ENCODE peak calls at places on chromosomes 16 and 17, in five cellular contexts. X, Z, A, W and P are unnamed samples.

GRCh38 chr17:33989357-33990148 is 265.5 kb upstream of the CCL2 start:
- DNase-seq in X (no peak), Z (peak; percentile 70), A (no peak), W (no peak), P (no peak)

GRCh38 chr17:41403409-41404023 is 6.1 kb upstream of the KRT31 start:
- DNase-seq in X (no peak), Z (no peak), A (no peak), W (no peak), P (no peak)

GRCh38 chr17:75105269-75106080 is 4.3 kb upstream of the ARMC7 start:
- DNase-seq in X (peak; percentile 66), Z (peak; percentile 77), A (no peak), W (peak; percentile 35), P (peak; percentile 82)

GRCh38 chr17:42780816-42781638 is 617 bp downstream of the WNK4 start:
- DNase-seq in X (no peak), Z (no peak), A (no peak), W (no peak), P (no peak)

GRCh38 chr17:19374136-19374535 is 4.2 kb upstream of the MAPK7 start:
- DNase-seq in X (no peak), Z (no peak), A (no peak), W (no peak), P (no peak)

GRCh38 chr16:82653550-82654511 is 27.1 kb downstream of the CDH13 start:
- DNase-seq in X (no peak), Z (no peak), A (no peak), W (peak; percentile 19), P (no peak)

GRCh38 chr16:78215222-78215621 is 115.8 kb downstream of the WWOX start:
- DNase-seq in X (no peak), Z (no peak), A (no peak), W (no peak), P (no peak)

GRCh38 chr16:80007216-80007615 is 406.7 kb upstream of the MAF start:
- DNase-seq in X (no peak), Z (no peak), A (no peak), W (no peak), P (no peak)

GRCh38 chr16:58056580-58056979 is 31.0 kb downstream of the MMP15 start:
- DNase-seq in X (no peak), Z (no peak), A (no peak), W (no peak), P (no peak)

GRCh38 chr16:58464047-58464915 is 35.7 kb upstream of the NDRG4 start:
- DNase-seq in X (no peak), Z (no peak), A (no peak), W (no peak), P (no peak)

GRCh38 chr17:30551666-30552339 is 74.6 kb downstream of the GOSR1 start:
- DNase-seq in X (no peak), Z (no peak), A (no peak), W (no peak), P (no peak)

GRCh38 chr16:30085820-30086219 is 5.9 kb downstream of the TBX6 start:
- DNase-seq in X (no peak), Z (no peak), A (no peak), W (no peak), P (no peak)

GRCh38 chr17:66950886-66951604 is 13.5 kb upstream of the CACNG4 start:
- DNase-seq in X (no peak), Z (no peak), A (no peak), W (no peak), P (no peak)

GRCh38 chr17:78748730-78749317 is 33.2 kb downstream of the CYTH1 start:
- DNase-seq in X (no peak), Z (peak; percentile 68), A (no peak), W (peak; percentile 75), P (no peak)

GRCh38 chr17:81731271-81731670 is 19.2 kb downstream of the SLC25A10 start:
- DNase-seq in X (no peak), Z (no peak), A (no peak), W (no peak), P (no peak)

GRCh38 chr17:10683853-10684252 is 13.5 kb downstream of the SCO1 start:
- DNase-seq in X (peak; percentile 25), Z (no peak), A (no peak), W (no peak), P (no peak)

GRCh38 chr17:75515523-75516254 is at the start of gene CASKIN2:
- DNase-seq in X (peak; percentile 96), Z (peak; percentile 97), A (no peak), W (peak; percentile 91), P (peak; percentile 83)

GRCh38 chr17:78919816-78920516 is 5.2 kb downstream of the TIMP2 start:
- DNase-seq in X (no peak), Z (no peak), A (no peak), W (no peak), P (no peak)

GRCh38 chr17:50274142-50274944 is at the start of gene TMEM92:
- DNase-seq in X (peak; percentile 86), Z (peak; percentile 81), A (no peak), W (peak; percentile 19), P (peak; percentile 85)

GRCh38 chr17:7440113-7440822 is 956 bp downstream of the FGF11 start:
- DNase-seq in X (peak; percentile 28), Z (peak; percentile 67), A (no peak), W (no peak), P (peak; percentile 38)

GRCh38 chr17:29617481-29618271 is 5.0 kb downstream of the CORO6 start:
- DNase-seq in X (peak; percentile 84), Z (peak; percentile 89), A (no peak), W (peak; percentile 89), P (peak; percentile 84)

GRCh38 chr17:34354637-34355036 is 1.6 kb upstream of the CCL13 start:
- DNase-seq in X (no peak), Z (no peak), A (no peak), W (no peak), P (no peak)

GRCh38 chr16:68446941-68447675 is 1.2 kb downstream of the SMPD3 start:
- DNase-seq in X (no peak), Z (no peak), A (no peak), W (no peak), P (no peak)

GRCh38 chr16:54070944-54071343 is 215.6 kb downstream of the IRX3 start:
- DNase-seq in X (no peak), Z (no peak), A (no peak), W (no peak), P (no peak)

GRCh38 chr17:62671553-62671952 is 44.1 kb downstream of the MRC2 start:
- DNase-seq in X (peak; percentile 78), Z (peak; percentile 54), A (peak; percentile 92), W (no peak), P (no peak)

GRCh38 chr17:41013181-41013580 is 4.3 kb upstream of the KRTAP3-1 start:
- DNase-seq in X (no peak), Z (no peak), A (no peak), W (no peak), P (no peak)

GRCh38 chr16:21950782-21951521 is 2.2 kb upstream of the UQCRC2 start:
- DNase-seq in X (peak; percentile 48), Z (no peak), A (no peak), W (peak; percentile 19), P (no peak)

GRCh38 chr16:10578474-10579316 is 1.7 kb downstream of the EMP2 start:
- DNase-seq in X (no peak), Z (peak; percentile 68), A (peak; percentile 49), W (no peak), P (no peak)
- H3K4me1 ChIP-seq in X (no peaks in the 10 kb centered on the region), Z (peaks cover 28% of the 10 kb centered on the region), A (peaks cover 24% of the 10 kb centered on the region), W (no peaks in the 10 kb centered on the region), P (no peaks in the 10 kb centered on the region)

DNA sequence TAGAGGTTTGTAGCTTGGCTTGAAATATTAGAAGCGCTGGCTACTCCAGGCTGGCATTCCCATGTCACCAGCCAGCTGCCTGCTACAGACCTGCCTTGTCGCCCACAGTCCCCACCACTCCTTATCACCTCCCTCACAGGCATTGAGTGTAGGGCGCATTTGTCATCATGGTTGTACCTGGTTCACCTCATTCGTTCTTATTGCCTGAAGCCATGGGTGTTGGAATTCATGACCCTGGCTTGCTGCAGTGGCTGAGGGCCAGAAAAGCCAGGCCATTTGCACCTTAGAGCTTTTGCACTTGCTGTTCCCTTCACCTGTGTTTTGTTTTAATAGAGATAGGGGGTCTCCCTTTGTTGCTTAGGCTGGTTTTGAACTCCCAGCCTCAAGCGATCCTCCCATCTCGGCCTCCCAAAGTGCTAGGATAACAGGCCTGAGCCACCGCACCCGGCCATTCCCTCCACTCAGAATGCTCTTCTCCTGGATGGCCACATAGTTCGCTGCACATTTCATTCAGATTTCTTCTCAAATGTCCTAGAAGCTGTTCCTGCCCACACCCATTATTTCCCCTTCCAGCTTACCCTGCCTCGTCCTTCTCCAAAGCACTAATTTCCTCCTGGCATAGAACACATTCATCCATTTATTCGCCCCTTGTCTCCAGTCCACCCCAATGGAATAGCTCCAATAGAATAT is 97.6 kb downstream of the C16orf78 start:
- DNase-seq in X (no peak), Z (peak; percentile 2), A (no peak), W (peak; percentile 1), P (no peak)
- H3K4me1 ChIP-seq in X (no peaks in the 10 kb centered on the region), Z (no peaks in the 10 kb centered on the region), A (no peaks in the 10 kb centered on the region), W (peaks cover 17% of the 10 kb centered on the region), P (no peaks in the 10 kb centered on the region)

GRCh38 chr17:17107891-17108680 is 65.8 kb downstream of the MPRIP start:
- DNase-seq in X (no peak), Z (no peak), A (no peak), W (no peak), P (peak; percentile 49)

GRCh38 chr17:17109231-17109630 is 67.0 kb downstream of the MPRIP start:
- DNase-seq in X (no peak), Z (peak; percentile 59), A (no peak), W (no peak), P (no peak)

GRCh38 chr17:17107281-17107680 is 65.0 kb downstream of the MPRIP start:
- DNase-seq in X (no peak), Z (no peak), A (no peak), W (no peak), P (no peak)

GRCh38 chr17:17109896-17110295 is 67.6 kb downstream of the MPRIP start:
- DNase-seq in X (no peak), Z (peak; percentile 87), A (no peak), W (no peak), P (peak; percentile 81)

DNA sequence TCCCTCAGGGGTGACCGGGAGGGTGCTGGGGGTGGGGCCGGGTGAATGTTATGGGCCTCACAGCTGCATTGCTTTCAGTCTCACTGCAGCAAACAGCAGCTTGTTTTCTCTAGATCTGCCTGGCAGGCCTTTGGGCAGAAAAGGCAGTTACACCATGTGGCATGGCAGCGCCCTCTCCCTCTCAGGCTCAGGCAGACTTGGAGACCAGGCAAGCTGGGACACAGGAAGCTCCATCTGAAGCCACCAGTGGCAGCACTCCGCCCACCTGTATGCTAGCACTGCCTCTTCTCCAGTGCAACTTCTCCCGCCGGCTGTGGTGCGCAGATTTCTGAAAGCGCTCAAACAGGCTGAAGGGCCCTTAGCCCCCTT is 66.4 kb downstream of the MPRIP start:
- DNase-seq in X (no peak), Z (peak; percentile 58), A (no peak), W (peak; percentile 14), P (no peak)
- H3K4me1 ChIP-seq in X (no peaks in the 10 kb centered on the region), Z (peaks cover 49% of the 10 kb centered on the region), A (peaks cover 41% of the 10 kb centered on the region), W (no peaks in the 10 kb centered on the region), P (peaks cover 4% of the 10 kb centered on the region)

DNA sequence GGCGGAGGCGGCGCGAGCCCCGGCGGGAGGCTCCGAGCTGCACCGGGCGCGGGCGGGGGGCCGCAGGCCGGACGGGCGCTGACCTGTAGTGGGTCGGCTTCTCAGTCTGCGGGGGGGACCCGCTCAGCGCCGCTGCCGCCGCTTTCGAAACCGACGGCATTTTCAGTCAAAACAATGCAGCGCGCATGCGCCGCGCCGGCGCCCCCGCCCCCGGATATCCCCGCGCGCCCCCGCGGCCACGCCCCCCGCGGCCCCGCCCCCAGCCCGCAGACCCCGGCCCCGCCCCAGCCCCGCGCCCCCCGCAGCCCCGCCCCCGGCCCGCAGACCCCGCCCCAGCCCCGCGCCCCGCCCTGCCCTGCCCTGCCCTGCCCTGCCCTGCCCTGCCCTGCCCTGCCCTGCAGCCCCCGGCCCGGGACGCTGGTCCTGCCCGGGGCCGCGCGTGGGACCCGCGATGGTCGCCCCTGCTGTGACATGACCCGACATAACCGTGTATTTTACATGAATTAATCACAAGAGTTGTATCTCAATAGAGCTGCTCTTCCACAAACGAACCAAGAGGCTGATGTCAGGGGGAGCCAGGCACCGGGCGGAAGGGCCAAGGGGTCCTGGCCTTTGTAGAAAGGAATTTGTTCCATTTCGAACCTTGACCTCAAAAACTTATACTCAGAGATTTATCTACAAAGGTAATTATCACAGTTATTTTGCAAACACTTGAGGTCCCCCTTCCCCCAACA is at the start of gene UNKL:
- DNase-seq in X (peak; percentile 93), Z (peak; percentile 85), A (no peak), W (peak; percentile 83), P (peak; percentile 91)
- H3K4me1 ChIP-seq in X (peaks cover 14% of the 10 kb centered on the region), Z (peaks cover 20% of the 10 kb centered on the region), A (peaks cover 17% of the 10 kb centered on the region), W (peaks cover 47% of the 10 kb centered on the region), P (peaks cover 3% of the 10 kb centered on the region)